ENCODE peak calls at places on chromosomes 11 and 22, in six cellular contexts. U is endothelial cell of umbilical vein, X is uterus, Z is Panc1, V is IMR-90, C is cardiac muscle cell. N is an unnamed sample.

GRCh38 chr11:61749607-61750217 is 2.7 kb upstream of the MYRF start:
- DNase-seq in X (no peak), C (peak; percentile 84), V (no peak), Z (no peak), U (no peak), N (no peak)

GRCh38 chr11:70661763-70662501 is 263.6 kb downstream of the CTTN start:
- DNase-seq in U (no peak), C (peak; percentile 22), Z (no peak), V (peak; percentile 43), X (no peak), N (peak; percentile 67)

GRCh38 chr22:27810566-27810965 is 9.0 kb upstream of the MN1 start:
- DNase-seq in X (peak; percentile 83), U (no peak), C (peak; percentile 69), V (peak; percentile 68), Z (no peak), N (peak; percentile 89)

GRCh38 chr22:20550851-20551744 is 43.7 kb downstream of the MED15 start:
- DNase-seq in U (peak; percentile 68), X (peak; percentile 68), C (peak; percentile 74), Z (no peak), V (peak; percentile 78), N (peak; percentile 97)

GRCh38 chr11:75771646-75772410 is 3.2 kb downstream of the DGAT2 start:
- DNase-seq in U (no peak), C (peak; percentile 91), X (no peak), Z (no peak), V (peak; percentile 85), N (peak; percentile 96)

GRCh38 chr22:49306632-49306975 is 521.1 kb downstream of the BRD1 start:
- DNase-seq in C (no peak), U (no peak), Z (no peak), X (no peak), V (no peak), N (no peak)

GRCh38 chr22:37370306-37370979 is 56.8 kb downstream of the ELFN2 start:
- DNase-seq in X (no peak), U (no peak), Z (no peak), C (no peak), V (no peak), N (no peak)

GRCh38 chr11:117221775-117222517 is 9.9 kb downstream of the PCSK7 start:
- DNase-seq in Z (no peak), U (no peak), X (peak; percentile 79), C (peak; percentile 85), V (peak; percentile 72), N (peak; percentile 54)

GRCh38 chr22:36546932-36547331 is 18.0 kb upstream of the EIF3D start:
- DNase-seq in C (peak; percentile 38), X (no peak), Z (peak; percentile 76), U (peak; percentile 15), V (peak; percentile 92), N (peak; percentile 96)

GRCh38 chr11:13384837-13385417 is 78.1 kb downstream of the BTBD10 start:
- DNase-seq in V (peak; percentile 68), U (peak; percentile 65), Z (peak; percentile 15), X (no peak), C (peak; percentile 71), N (peak; percentile 71)

GRCh38 chr11:65574963-65575567 is 788 bp upstream of the EHBP1L1 start:
- DNase-seq in V (no peak), U (peak; percentile 46), Z (no peak), X (no peak), C (no peak), N (peak; percentile 58)

GRCh38 chr11:60363542-60364525 is 14.5 kb upstream of the MS4A7 start:
- DNase-seq in V (peak; percentile 25), C (peak; percentile 59), U (peak; percentile 67), Z (peak; percentile 43), X (peak; percentile 13), N (peak; percentile 62)

GRCh38 chr11:35584321-35584720 is 33.9 kb upstream of the FJX1 start:
- DNase-seq in X (no peak), V (peak; percentile 88), Z (no peak), C (peak; percentile 38), U (no peak), N (peak; percentile 72)

GRCh38 chr22:18950141-18950540 is 14.0 kb upstream of the PRODH start:
- DNase-seq in V (no peak), X (no peak), Z (no peak), C (no peak), U (no peak), N (no peak)

GRCh38 chr11:1844221-1845094 is 5.7 kb downstream of the TNNI2 start:
- DNase-seq in Z (no peak), X (no peak), V (no peak), U (no peak), C (peak; percentile 51), N (no peak)

GRCh38 chr22:41540006-41540315 is 4.3 kb downstream of the POLR3H start:
- DNase-seq in U (no peak), C (no peak), X (no peak), V (no peak), Z (no peak), N (no peak)

GRCh38 chr11:120344302-120345004 is 8.2 kb downstream of the ARHGEF12 start:
- DNase-seq in V (peak; percentile 43), U (no peak), C (peak; percentile 42), X (no peak), Z (no peak), N (peak; percentile 24)

GRCh38 chr11:118339281-118340045 is 3.0 kb downstream of the CD3D start:
- DNase-seq in C (no peak), Z (no peak), V (no peak), X (no peak), U (no peak), N (no peak)

GRCh38 chr22:39942433-39943213 is 17.6 kb upstream of the TMA7B start:
- DNase-seq in U (no peak), Z (no peak), V (no peak), X (no peak), C (peak; percentile 23), N (no peak)
- H3K4me1 ChIP-seq in U (no peaks in the 10 kb centered on the region), Z (no peaks in the 10 kb centered on the region), V (no peaks in the 10 kb centered on the region), X (no peaks in the 10 kb centered on the region), C (peaks cover 25% of the 10 kb centered on the region), N (no peaks in the 10 kb centered on the region)

GRCh38 chr11:57457643-57458023 is 2.7 kb upstream of the RTN4RL2 start:
- DNase-seq in X (no peak), V (no peak), C (no peak), U (no peak), Z (no peak), N (no peak)
- H3K4me1 ChIP-seq in X (peaks cover 26% of the 10 kb centered on the region), V (peaks cover 3% of the 10 kb centered on the region), C (no peaks in the 10 kb centered on the region), U (peaks cover 14% of the 10 kb centered on the region), Z (peaks cover 4% of the 10 kb centered on the region), N (no peaks in the 10 kb centered on the region)

DNA sequence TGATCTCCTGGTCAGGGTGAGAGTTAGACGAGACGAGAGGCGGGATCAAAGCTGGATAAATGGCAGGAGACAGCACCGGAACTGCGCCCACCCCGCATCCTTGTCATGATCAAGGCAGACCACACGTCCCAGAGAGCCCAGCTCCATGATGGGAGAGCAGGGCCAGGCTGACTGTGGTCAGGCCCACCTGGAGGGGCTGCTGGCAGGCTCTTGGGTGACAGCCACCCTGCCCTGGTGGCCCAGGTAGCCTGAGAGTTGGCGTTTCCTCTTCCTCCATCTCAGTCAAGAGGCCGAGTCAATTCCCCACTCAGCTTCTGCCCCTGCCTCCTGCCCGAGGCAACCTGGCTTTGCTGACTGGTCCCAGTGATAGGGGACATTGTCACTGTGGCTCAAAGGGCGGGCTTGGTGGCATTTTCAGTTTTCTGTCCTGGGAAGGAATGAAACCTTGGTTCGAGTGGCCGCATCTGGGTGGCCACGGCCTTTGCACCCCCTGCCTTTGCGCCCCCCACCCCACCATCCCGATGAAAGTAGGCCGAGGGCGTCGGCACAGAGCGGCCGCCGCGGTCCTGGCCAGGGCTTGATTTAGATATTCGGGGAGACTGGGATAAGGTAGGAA is 60.8 kb upstream of the PPARA start:
- DNase-seq in X (peak; percentile 23), U (no peak), C (no peak), V (no peak), Z (no peak), N (no peak)
- H3K4me1 ChIP-seq in X (peaks cover 84% of the 10 kb centered on the region), U (peaks cover 56% of the 10 kb centered on the region), C (no peaks in the 10 kb centered on the region), V (peaks cover 30% of the 10 kb centered on the region), Z (peaks cover 94% of the 10 kb centered on the region), N (peaks cover 75% of the 10 kb centered on the region)

GRCh38 chr11:12044799-12045198 is 36.4 kb upstream of the DKK3 start:
- DNase-seq in V (no peak), X (no peak), Z (no peak), C (no peak), U (no peak), N (peak; percentile 47)

GRCh38 chr11:12046636-12047236 is 38.3 kb upstream of the DKK3 start:
- DNase-seq in C (no peak), U (no peak), X (no peak), V (no peak), Z (no peak), N (no peak)

GRCh38 chr11:12043959-12044772 is 35.7 kb upstream of the DKK3 start:
- DNase-seq in X (peak; percentile 90), U (peak; percentile 95), Z (peak; percentile 95), V (peak; percentile 100), C (peak; percentile 92), N (peak; percentile 94)

GRCh38 chr11:12043221-12043620 is 34.8 kb upstream of the DKK3 start:
- DNase-seq in V (no peak), U (no peak), X (no peak), C (no peak), Z (no peak), N (no peak)

GRCh38 chr11:12045914-12046635 is 37.6 kb upstream of the DKK3 start:
- DNase-seq in C (no peak), U (peak; percentile 39), V (peak; percentile 39), X (no peak), Z (no peak), N (peak; percentile 36)
- H3K4me1 ChIP-seq in C (peaks cover 9% of the 10 kb centered on the region), U (peaks cover 41% of the 10 kb centered on the region), V (peaks cover 25% of the 10 kb centered on the region), X (no peaks in the 10 kb centered on the region), Z (peaks cover 36% of the 10 kb centered on the region), N (peaks cover 43% of the 10 kb centered on the region)

N was measured in GM23248.